ENCODE peak calls at places on chromosomes 3 and 15, in nine cellular contexts. G is T-cell, M is fibroblast of the conjunctiva, U is cardiac muscle cell, N is Ammon's horn, K is choroid plexus epithelial cell, X is NCI-H1694, Q is activated T-cell treated with anti-CD3 and anti-CD28 coated beads for 24 hours, L is HL-60. D is an unnamed sample.

GRCh38 chr3:52036222-52036694 is 20.1 kb downstream of the DUSP7 start:
- DNase-seq in M (no peak), X (no peak), K (no peak), L (no peak), G (no peak), Q (no peak), N (no peak), U (no peak), D (no peak)

GRCh38 chr15:101388046-101388445 is 93.0 kb upstream of the SNRPA1 start:
- DNase-seq in U (no peak), X (no peak), N (no peak), K (no peak), M (no peak), Q (no peak), G (no peak), L (no peak), D (no peak)

GRCh38 chr3:177883957-177884356 is 652.3 kb upstream of the KCNMB2 start:
- DNase-seq in X (no peak), N (no peak), M (no peak), U (no peak), K (no peak), G (no peak), L (no peak), Q (no peak), D (no peak)

GRCh38 chr3:49623071-49623470 is 51.1 kb upstream of the APEH start:
- DNase-seq in N (no peak), U (no peak), G (no peak), X (no peak), Q (no peak), L (no peak), M (no peak), K (no peak), D (no peak)

GRCh38 chr15:74297867-74298266 is 61.7 kb downstream of the CCDC33 start:
- DNase-seq in K (no peak), L (no peak), X (no peak), Q (no peak), N (no peak), M (no peak), U (no peak), G (no peak), D (no peak)

GRCh38 chr3:80079886-80080285 is 312.1 kb upstream of the ROBO1 start:
- DNase-seq in N (no peak), M (peak; percentile 22), G (no peak), X (no peak), Q (no peak), K (no peak), U (no peak), L (no peak), D (no peak)

GRCh38 chr3:112132975-112133448 is at the start of gene GCSAM:
- DNase-seq in Q (peak; percentile 48), G (peak; percentile 79), K (peak; percentile 17), U (no peak), N (peak; percentile 78), L (peak; percentile 27), M (no peak), X (no peak), D (peak; percentile 14)

GRCh38 chr3:126180477-126181397 is at the start of gene ALDH1L1:
- DNase-seq in U (peak; percentile 93), L (no peak), N (peak; percentile 84), G (no peak), M (peak; percentile 22), Q (no peak), X (no peak), K (peak; percentile 52), D (peak; percentile 83)

GRCh38 chr15:39281094-39281493 is 299.8 kb upstream of the THBS1 start:
- DNase-seq in K (peak; percentile 94), G (no peak), Q (no peak), L (no peak), N (no peak), X (no peak), U (peak; percentile 84), M (no peak), D (no peak)

GRCh38 chr15:69668049-69668705 is 215.6 kb downstream of the RPLP1 start:
- DNase-seq in G (no peak), U (no peak), M (no peak), L (peak; percentile 26), K (peak; percentile 64), N (no peak), Q (no peak), X (no peak), D (no peak)

GRCh38 chr3:65999606-66000005 is 39.1 kb downstream of the MAGI1 start:
- DNase-seq in K (no peak), M (no peak), L (no peak), U (no peak), G (no peak), Q (no peak), X (no peak), N (no peak), D (no peak)

GRCh38 chr3:129323651-129324294 is 45.1 kb downstream of the HMCES start:
- DNase-seq in L (no peak), Q (no peak), G (no peak), U (no peak), N (no peak), M (no peak), K (no peak), X (no peak), D (no peak)

GRCh38 chr3:62143843-62144450 is 229.4 kb downstream of the FEZF2 start:
- DNase-seq in L (no peak), N (no peak), G (no peak), K (no peak), U (no peak), M (no peak), Q (no peak), X (no peak), D (peak; percentile 12)

GRCh38 chr3:155805204-155805801 is 775 bp downstream of the C3orf33 start:
- DNase-seq in G (no peak), X (no peak), Q (peak; percentile 41), L (peak; percentile 12), K (no peak), U (peak; percentile 28), N (peak; percentile 4), M (no peak), D (no peak)

GRCh38 chr3:197154-197855 is 742 bp downstream of the CHL1 start:
- DNase-seq in U (no peak), L (no peak), Q (no peak), K (no peak), M (no peak), G (no peak), N (peak; percentile 20), X (no peak), D (no peak)